ENCODE peak calls at places on chromosomes 13 and 19, in seven cellular contexts. J is EL, U is fibroblast of gingiva, I is GM18507, R is brain microvascular endothelial cell, C is T-helper 2 cell, F is HT-29. D is an unnamed sample.

GRCh38 chr19:10961073-10961762 is 388 bp downstream of the SMARCA4 start:
- DNase-seq in J (peak), I (no peak), U (peak), C (peak), R (peak), F (no peak), D (no peak)

GRCh38 chr13:97934590-97934989 is 18.9 kb upstream of the IPO5 start:
- DNase-seq in C (no peak), I (no peak), R (no peak), U (no peak), F (no peak), J (no peak), D (no peak)

GRCh38 chr19:504634-505033 is 2.7 kb upstream of the TPGS1 start:
- DNase-seq in F (no peak), R (no peak), U (no peak), J (no peak), C (no peak), I (no peak), D (no peak)

GRCh38 chr13:99380921-99381645 is 73.9 kb upstream of the GPR183 start:
- DNase-seq in C (peak), J (no peak), F (no peak), R (no peak), I (no peak), U (no peak), D (no peak)

GRCh38 chr13:97344250-97345175 is 89.5 kb upstream of the RAP2A start:
- DNase-seq in F (peak), J (peak), I (no peak), C (peak), U (peak), R (peak), D (peak)

GRCh38 chr19:16381756-16382401 is 57.3 kb downstream of the KLF2 start:
- DNase-seq in U (peak), C (no peak), I (no peak), R (peak), J (no peak), F (no peak), D (no peak)

GRCh38 chr13:113736258-113736731 is 22.7 kb upstream of the TMEM255B start:
- DNase-seq in I (no peak), U (no peak), R (no peak), C (no peak), J (no peak), F (no peak), D (no peak)

GRCh38 chr19:4445963-4446668 is 11.5 kb downstream of the UBXN6 start:
- DNase-seq in C (no peak), F (no peak), I (no peak), J (no peak), U (no peak), R (no peak), D (no peak)

GRCh38 chr19:18388328-18389094 is 2.6 kb downstream of the GDF15 start:
- DNase-seq in C (peak), J (peak), F (peak), I (peak), R (no peak), U (peak), D (peak)

GRCh38 chr19:33212024-33212772 is 13.5 kb downstream of the SLC7A10 start:
- DNase-seq in C (no peak), U (no peak), J (no peak), I (no peak), F (no peak), R (no peak), D (no peak)

GRCh38 chr19:28076628-28077027 is 1136.3 kb downstream of the UQCRFS1 start:
- DNase-seq in R (no peak), C (no peak), I (no peak), U (no peak), F (no peak), J (no peak), D (no peak)

GRCh38 chr13:47853236-47853635 is 147.8 kb downstream of the SUCLA2 start:
- DNase-seq in F (no peak), R (peak), J (peak), C (no peak), I (no peak), U (no peak), D (no peak)

GRCh38 chr19:7450243-7451223 is 38.3 kb downstream of the PEX11G start:
- DNase-seq in I (no peak), C (peak), J (peak), F (no peak), U (peak), R (no peak), D (no peak)

GRCh38 chr13:66501187-66501586 is 728.9 kb downstream of the PCDH9 start:
- DNase-seq in F (no peak), C (no peak), I (no peak), U (peak), J (peak), R (no peak), D (no peak)

GRCh38 chr19:39499082-39499642 is 415 bp downstream of the DLL3 start:
- DNase-seq in J (no peak), U (no peak), R (no peak), I (no peak), C (peak), F (no peak), D (peak)

GRCh38 chr19:33438016-33438671 is 64.6 kb downstream of the CEBPG start:
- DNase-seq in F (peak), C (no peak), I (no peak), J (peak), U (no peak), R (no peak), D (no peak)